ENCODE peak calls at places on chromosomes 7 and 10, in eight cellular contexts. A is fibroblast of mammary gland, Q is breast epithelium, D is Calu3, M is GM13976, W is natural killer cell, O is neural crest cell, V is AG04450. I is an unnamed sample.

GRCh38 chr10:110502851-110503301 is 5.2 kb downstream of the DUSP5 start:
- DNase-seq in A (peak; percentile 90), Q (peak; percentile 89), D (no peak), M (peak; percentile 66), W (no peak), O (no peak), V (no peak), I (no peak)

GRCh38 chr7:148299335-148299734 is 291.2 kb upstream of the C7orf33 start:
- DNase-seq in A (no peak), Q (no peak), D (peak; percentile 31), M (no peak), W (no peak), O (no peak), V (no peak), I (no peak)

GRCh38 chr7:148982596-148983219 is 45.6 kb downstream of the PDIA4 start:
- DNase-seq in A (peak; percentile 54), Q (no peak), D (no peak), M (no peak), W (no peak), O (no peak), V (no peak), I (no peak)

GRCh38 chr10:128594688-128595087 is 468.5 kb upstream of the MKI67 start:
- DNase-seq in A (no peak), Q (no peak), D (no peak), M (no peak), W (no peak), O (no peak), V (no peak), I (no peak)

GRCh38 chr7:47405286-47405904 is 176.5 kb downstream of the TNS3 start:
- DNase-seq in A (no peak), Q (no peak), D (no peak), M (no peak), W (no peak), O (no peak), V (no peak), I (no peak)

GRCh38 chr10:65275296-65275695 is 1650.5 kb upstream of the LRRTM3 start:
- DNase-seq in A (no peak), Q (no peak), D (no peak), M (no peak), W (no peak), O (no peak), V (no peak), I (no peak)

GRCh38 chr7:110418651-110419270 is 672.2 kb upstream of the LRRN3 start:
- DNase-seq in A (no peak), Q (no peak), D (no peak), M (no peak), W (no peak), O (no peak), V (no peak), I (no peak)

GRCh38 chr7:55349126-55349525 is 16.0 kb upstream of the LANCL2 start:
- DNase-seq in A (peak; percentile 10), Q (no peak), D (no peak), M (no peak), W (no peak), O (no peak), V (no peak), I (no peak)

GRCh38 chr7:13803134-13803533 is 186.3 kb downstream of the ETV1 start:
- DNase-seq in A (no peak), Q (no peak), D (no peak), M (no peak), W (no peak), O (no peak), V (no peak), I (no peak)

GRCh38 chr10:23035569-23035968 is 59.8 kb upstream of the MSRB2 start:
- DNase-seq in A (peak; percentile 11), Q (no peak), D (peak; percentile 24), M (no peak), W (no peak), O (no peak), V (no peak), I (no peak)

GRCh38 chr7:116727432-116728009 is 55.5 kb downstream of the MET start:
- DNase-seq in A (no peak), Q (no peak), D (no peak), M (no peak), W (no peak), O (no peak), V (no peak), I (no peak)

GRCh38 chr7:57496395-57496794 is 46.4 kb downstream of the ZNF716 start:
- DNase-seq in A (no peak), Q (no peak), D (no peak), M (no peak), W (no peak), O (no peak), V (no peak), I (no peak)

GRCh38 chr10:12710594-12711343 is 290.7 kb downstream of the CCDC3 start:
- DNase-seq in A (peak; percentile 81), Q (peak; percentile 60), D (peak; percentile 82), M (peak; percentile 79), W (peak; percentile 71), O (peak; percentile 82), V (peak; percentile 73), I (peak; percentile 69)

GRCh38 chr10:79488303-79488702 is 24.0 kb upstream of the EIF5AL1 start:
- DNase-seq in A (peak; percentile 90), Q (peak; percentile 80), D (peak; percentile 45), M (no peak), W (no peak), O (no peak), V (peak; percentile 78), I (peak; percentile 76)

GRCh38 chr7:93293222-93293621 is 61.1 kb downstream of the VPS50 start:
- DNase-seq in A (no peak), Q (no peak), D (no peak), M (no peak), W (no peak), O (no peak), V (no peak), I (no peak)

GRCh38 chr10:85645851-85646250 is 720.7 kb downstream of the GRID1 start:
- DNase-seq in A (no peak), Q (no peak), D (no peak), M (no peak), W (no peak), O (no peak), V (no peak), I (no peak)

GRCh38 chr7:139582130-139582650 is 58.7 kb downstream of the CLEC2L start:
- DNase-seq in A (no peak), Q (no peak), D (no peak), M (no peak), W (no peak), O (no peak), V (no peak), I (no peak)

DNA sequence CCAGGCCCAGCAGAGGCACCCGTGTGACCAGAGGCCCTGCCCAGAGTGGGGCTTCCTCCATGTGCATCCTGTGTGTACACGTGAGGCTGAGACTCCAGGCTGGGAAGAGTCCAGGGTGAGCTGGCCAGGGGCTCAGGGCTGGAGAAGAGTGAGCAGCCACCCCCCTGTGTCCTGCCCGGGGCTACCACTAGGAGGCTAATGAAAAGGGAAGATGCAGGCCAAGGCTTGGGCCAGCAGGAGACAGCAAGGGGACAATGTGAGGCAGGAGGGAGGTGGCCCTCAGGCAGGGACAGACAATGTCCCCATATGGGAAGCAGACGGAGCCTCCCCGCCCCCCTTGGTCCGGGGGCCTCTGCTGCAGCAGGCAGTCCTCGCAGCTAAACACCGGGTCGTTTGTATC is 102.0 kb downstream of the HIF1AN start:
- DNase-seq in A (no peak), Q (no peak), D (peak; percentile 30), M (peak; percentile 53), W (no peak), O (peak; percentile 69), V (no peak), I (no peak)
- TF ChIP-seq CTCF in A (peak; percentile 34), Q (no peak), D (no peak), M (peak; percentile 17), W (no peak), O (peak; percentile 66), V (peak; percentile 36), I (peak; percentile 31)

GRCh38 chr10:124249812-124250432 is 156.5 kb upstream of the CHST15 start:
- DNase-seq in A (no peak), Q (no peak), D (no peak), M (no peak), W (no peak), O (no peak), V (no peak), I (no peak)
- TF ChIP-seq CTCF in A (peak; percentile 5), Q (no peak), D (no peak), M (peak; percentile 7), W (no peak), O (no peak), V (no peak), I (peak; percentile 1)

GRCh38 chr7:100799037-100799896 is 28.1 kb downstream of the EPHB4 start:
- DNase-seq in A (peak; percentile 73), Q (peak; percentile 48), D (peak; percentile 65), M (peak; percentile 76), W (no peak), O (peak; percentile 65), V (no peak), I (peak; percentile 23)
- TF ChIP-seq CTCF in A (peak; percentile 79), Q (peak; percentile 85), D (peak; percentile 40), M (peak; percentile 69), W (peak; percentile 29), O (peak; percentile 71), V (peak; percentile 73), I (peak; percentile 75)

DNA sequence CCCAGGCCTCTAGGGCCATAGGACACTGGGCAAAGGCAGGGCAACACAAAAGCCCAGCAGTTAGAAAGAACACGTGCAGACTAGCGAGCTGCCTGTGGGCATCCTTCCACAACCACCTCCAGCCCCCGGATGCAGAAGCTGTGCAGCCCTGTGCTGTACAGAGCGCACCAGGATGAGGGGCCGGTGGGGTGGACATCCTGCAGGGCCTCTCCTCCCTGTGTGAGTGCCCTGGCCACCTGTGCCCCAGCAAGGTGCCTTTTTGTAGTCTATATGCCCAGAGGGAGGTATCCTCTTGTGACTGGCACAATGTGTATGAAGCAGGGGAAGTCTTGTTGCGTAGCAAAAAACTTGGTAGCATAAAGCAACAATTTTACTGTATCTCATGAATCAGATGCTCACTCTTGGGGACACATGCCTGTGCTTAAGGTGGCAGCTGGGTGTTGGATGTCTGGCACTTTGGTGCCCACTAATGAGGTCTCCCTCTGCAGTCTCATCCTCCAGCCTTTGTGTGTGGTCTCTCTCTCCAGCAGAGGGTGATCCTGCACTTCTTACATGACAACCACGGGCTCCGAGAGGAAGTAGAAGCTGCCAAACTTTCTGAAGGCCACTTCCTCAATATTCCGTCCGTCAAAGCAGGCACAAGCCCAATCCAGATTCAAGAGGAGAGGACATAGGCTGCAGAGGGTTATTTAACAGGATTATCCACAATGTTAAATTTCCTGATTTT is 8.7 kb downstream of the NCAPG2 start:
- DNase-seq in A (peak; percentile 78), Q (peak; percentile 59), D (no peak), M (peak; percentile 64), W (no peak), O (no peak), V (peak; percentile 52), I (peak; percentile 55)
- TF ChIP-seq CTCF in A (peak; percentile 63), Q (peak; percentile 44), D (no peak), M (peak; percentile 63), W (peak; percentile 48), O (peak; percentile 42), V (peak; percentile 76), I (peak; percentile 72)